ENCODE peak calls at places on chromosomes 13 and 19, in eight cellular contexts. H is heart right ventricle, G is A673, J is PC-3, L is astrocyte of the cerebellum, F is foreskin fibroblast, P is fibroblast of pulmonary artery, A is thoracic aorta. O is an unnamed sample.

GRCh38 chr13:101868585-101869469 is 416.4 kb downstream of the ITGBL1 start:
- DNase-seq in H (no peak), G (no peak), J (no peak), L (no peak), F (no peak), P (no peak), A (no peak), O (no peak)

GRCh38 chr19:12769689-12770088 is 5.7 kb downstream of the HOOK2 start:
- DNase-seq in H (no peak), G (no peak), J (no peak), L (no peak), F (no peak), P (no peak), A (no peak), O (no peak)

GRCh38 chr13:92103673-92104296 is 705.4 kb downstream of the GPC5 start:
- DNase-seq in H (no peak), G (no peak), J (peak; percentile 23), L (no peak), F (no peak), P (peak; percentile 33), A (no peak), O (no peak)

GRCh38 chr13:43981091-43981490 is 101.4 kb downstream of the LACC1 start:
- DNase-seq in H (no peak), G (peak; percentile 14), J (no peak), L (no peak), F (no peak), P (no peak), A (no peak), O (no peak)

GRCh38 chr13:38308736-38309135 is 40.9 kb upstream of the UFM1 start:
- DNase-seq in H (no peak), G (no peak), J (peak; percentile 93), L (peak; percentile 23), F (peak; percentile 63), P (peak; percentile 53), A (no peak), O (no peak)

GRCh38 chr13:42594577-42595571 is 20.9 kb downstream of the TNFSF11 start:
- DNase-seq in H (no peak), G (peak; percentile 77), J (peak; percentile 78), L (peak; percentile 72), F (peak; percentile 87), P (peak; percentile 95), A (no peak), O (no peak)

GRCh38 chr13:112911883-112912282 is 57.1 kb upstream of the MCF2L start:
- DNase-seq in H (no peak), G (no peak), J (no peak), L (no peak), F (no peak), P (no peak), A (no peak), O (no peak)

GRCh38 chr19:37867831-37868230 is 38.6 kb downstream of the WDR87 start:
- DNase-seq in H (no peak), G (no peak), J (peak; percentile 44), L (no peak), F (peak; percentile 63), P (peak; percentile 34), A (no peak), O (no peak)

GRCh38 chr13:26660185-26660584 is 100.4 kb downstream of the GPR12 start:
- DNase-seq in H (no peak), G (no peak), J (no peak), L (no peak), F (no peak), P (no peak), A (no peak), O (no peak)

GRCh38 chr13:39783051-39783450 is 127.6 kb downstream of the COG6 start:
- DNase-seq in H (no peak), G (no peak), J (peak; percentile 43), L (no peak), F (no peak), P (peak; percentile 57), A (no peak), O (no peak)

GRCh38 chr13:44972956-44973581 is 16.2 kb downstream of the NUFIP1 start:
- DNase-seq in H (no peak), G (peak; percentile 61), J (peak; percentile 57), L (peak; percentile 20), F (peak; percentile 61), P (peak; percentile 55), A (no peak), O (no peak)

GRCh38 chr19:461664-462551 is 1.1 kb upstream of the SHC2 start:
- DNase-seq in H (peak; percentile 40), G (no peak), J (peak; percentile 31), L (no peak), F (peak; percentile 27), P (no peak), A (no peak), O (peak; percentile 90)

GRCh38 chr13:28401303-28402056 is 93.4 kb downstream of the FLT1 start:
- DNase-seq in H (no peak), G (peak; percentile 37), J (peak; percentile 19), L (no peak), F (peak; percentile 76), P (peak; percentile 92), A (no peak), O (no peak)

GRCh38 chr19:6667114-6667627 is 2.8 kb downstream of the TNFSF14 start:
- DNase-seq in H (no peak), G (no peak), J (peak; percentile 94), L (no peak), F (no peak), P (no peak), A (no peak), O (no peak)

GRCh38 chr13:95707035-95707434 is 30.1 kb downstream of the DNAJC3 start:
- DNase-seq in H (no peak), G (no peak), J (no peak), L (no peak), F (no peak), P (no peak), A (no peak), O (no peak)

GRCh38 chr19:16232127-16232526 is 34.4 kb downstream of the AP1M1 start:
- DNase-seq in H (no peak), G (no peak), J (no peak), L (no peak), F (no peak), P (no peak), A (no peak), O (no peak)

GRCh38 chr19:49973987-49974386 is 13.0 kb upstream of the SIGLEC11 start:
- DNase-seq in H (peak; percentile 31), G (no peak), J (no peak), L (no peak), F (no peak), P (no peak), A (no peak), O (no peak)

GRCh38 chr19:15264061-15264932 is 32.0 kb upstream of the EPHX3 start:
- DNase-seq in H (peak; percentile 75), G (peak; percentile 80), J (peak; percentile 73), L (no peak), F (peak; percentile 80), P (peak; percentile 80), A (no peak), O (peak; percentile 70)

GRCh38 chr13:63625869-63626268 is 2210.2 kb upstream of the PCDH20 start:
- DNase-seq in H (no peak), G (peak; percentile 51), J (peak; percentile 21), L (no peak), F (peak; percentile 16), P (peak; percentile 6), A (no peak), O (no peak)

GRCh38 chr13:97015661-97016350 is 21.5 kb upstream of the OXGR1 start:
- DNase-seq in H (no peak), G (no peak), J (no peak), L (no peak), F (peak; percentile 15), P (no peak), A (no peak), O (no peak)

GRCh38 chr19:632228-633067 is 889 bp downstream of the POLRMT start:
- DNase-seq in H (no peak), G (peak; percentile 79), J (peak; percentile 40), L (peak; percentile 28), F (peak; percentile 80), P (peak; percentile 56), A (no peak), O (peak; percentile 59)

GRCh38 chr19:11196406-11197287 is 698 bp downstream of the KANK2 start:
- DNase-seq in H (peak; percentile 67), G (peak; percentile 39), J (peak; percentile 37), L (no peak), F (peak; percentile 80), P (peak; percentile 36), A (no peak), O (peak; percentile 63)

GRCh38 chr19:11195681-11196080 is 1.7 kb downstream of the KANK2 start:
- DNase-seq in H (no peak), G (no peak), J (no peak), L (no peak), F (no peak), P (no peak), A (no peak), O (no peak)

GRCh38 chr19:11198175-11198534 is 810 bp upstream of the KANK2 start:
- DNase-seq in H (no peak), G (no peak), J (no peak), L (no peak), F (no peak), P (no peak), A (no peak), O (no peak)

GRCh38 chr19:11198769-11199469 is 1.6 kb upstream of the KANK2 start:
- DNase-seq in H (no peak), G (no peak), J (no peak), L (no peak), F (peak; percentile 29), P (no peak), A (no peak), O (no peak)

GRCh38 chr19:11197291-11198174 is at the start of gene KANK2:
- DNase-seq in H (peak; percentile 91), G (peak; percentile 80), J (peak; percentile 91), L (no peak), F (peak; percentile 92), P (peak; percentile 75), A (no peak), O (peak; percentile 92)
- TF ChIP-seq CTCF in H (peak; percentile 34), G (no peak), J (no peak), L (no peak), F (no peak), P (no peak), A (no peak), O (peak; percentile 26)

GRCh38 chr19:45130888-45131615 is 29.7 kb downstream of the NKPD1 start:
- DNase-seq in H (no peak), G (peak; percentile 43), J (peak; percentile 58), L (no peak), F (peak; percentile 42), P (no peak), A (no peak), O (peak; percentile 47)
- TF ChIP-seq CTCF in H (peak; percentile 10), G (peak; percentile 31), J (peak; percentile 56), L (no peak), F (peak; percentile 16), P (peak; percentile 13), A (no peak), O (no peak)

GRCh38 chr13:81929988-81930387 is 1589.1 kb upstream of the SPRY2 start:
- DNase-seq in H (no peak), G (peak; percentile 44), J (peak; percentile 42), L (peak; percentile 28), F (no peak), P (peak; percentile 34), A (no peak), O (no peak)
- TF ChIP-seq CTCF in H (no peak), G (peak; percentile 55), J (peak; percentile 61), L (peak; percentile 73), F (no peak), P (peak; percentile 45), A (no peak), O (peak; percentile 36)

GRCh38 chr19:41706741-41707501 is 1.5 kb upstream of the CEACAM5 start:
- DNase-seq in H (peak; percentile 23), G (peak; percentile 77), J (peak; percentile 71), L (no peak), F (peak; percentile 32), P (peak; percentile 9), A (no peak), O (peak; percentile 75)
- TF ChIP-seq CTCF in H (peak; percentile 49), G (peak; percentile 97), J (peak; percentile 97), L (peak; percentile 29), F (peak; percentile 62), P (peak; percentile 47), A (no peak), O (peak; percentile 93)